ENCODE peak calls at places on chromosome 10, in six cellular contexts. Y is HepG2, B is A549, Z is GM12878, I is K562, X is HCT116. Q is an unnamed sample.

GRCh38 chr10:95503012-95503411 is 58.2 kb downstream of the SORBS1 start:
- DNase-seq in Y (peak; percentile 64), X (no peak), Z (no peak), I (no peak), B (no peak), Q (no peak)

GRCh38 chr10:56318816-56319215 is 42.2 kb downstream of the ZWINT start:
- DNase-seq in X (no peak), Z (no peak), Y (no peak), I (no peak), B (no peak), Q (no peak)

GRCh38 chr10:133476641-133476990 is 22.9 kb downstream of the SCART1 start:
- DNase-seq in B (no peak), Y (peak; percentile 18), Z (no peak), X (no peak), I (peak; percentile 18), Q (no peak)

GRCh38 chr10:111089293-111089692 is 12.5 kb downstream of the ADRA2A start:
- DNase-seq in I (no peak), X (no peak), B (no peak), Z (no peak), Y (no peak), Q (no peak)

GRCh38 chr10:80412521-80412920 is 4.2 kb downstream of the PRXL2A start:
- DNase-seq in B (no peak), X (no peak), Y (no peak), I (no peak), Z (no peak), Q (no peak)

GRCh38 chr10:66931949-66932343 is 6.1 kb downstream of the LRRTM3 start:
- DNase-seq in I (no peak), Y (no peak), X (no peak), Z (no peak), B (no peak), Q (no peak)

GRCh38 chr10:70306168-70306705 is 22.4 kb upstream of the NPFFR1 start:
- DNase-seq in I (no peak), X (no peak), Y (no peak), Z (no peak), B (no peak), Q (no peak)

GRCh38 chr10:21531164-21531563 is 2.9 kb upstream of the MLLT10 start:
- DNase-seq in B (no peak), X (no peak), Z (no peak), Y (no peak), I (no peak), Q (no peak)

GRCh38 chr10:30812018-30812851 is 182.7 kb upstream of the LYZL2 start:
- DNase-seq in I (no peak), Z (no peak), Y (no peak), X (no peak), B (no peak), Q (no peak)

GRCh38 chr10:94963901-94964300 is 25.4 kb downstream of the CYP2C9 start:
- DNase-seq in Y (peak; percentile 45), X (peak; percentile 46), Z (no peak), I (no peak), B (peak; percentile 19), Q (peak; percentile 48)

GRCh38 chr10:59575269-59575668 is 134.4 kb downstream of the SLC16A9 start:
- DNase-seq in X (no peak), B (no peak), Y (no peak), I (no peak), Z (no peak), Q (no peak)

GRCh38 chr10:70560511-70560931 is 42.0 kb downstream of the PRF1 start:
- DNase-seq in B (no peak), X (no peak), Y (no peak), Z (no peak), I (no peak), Q (no peak)

GRCh38 chr10:21212275-21212674 is 313.2 kb downstream of the SKIDA1 start:
- DNase-seq in I (no peak), Y (no peak), Z (no peak), B (no peak), X (no peak), Q (no peak)

GRCh38 chr10:90788987-90789386 is 68.9 kb downstream of the HTR7 start:
- DNase-seq in X (no peak), Z (peak; percentile 42), I (no peak), Y (no peak), B (no peak), Q (no peak)

GRCh38 chr10:72292223-72292691 is 18.5 kb downstream of the DDIT4 start:
- DNase-seq in Y (no peak), Z (no peak), I (no peak), X (peak; percentile 91), B (no peak), Q (no peak)

GRCh38 chr10:124605001-124605370 is 139.2 kb downstream of the FAM53B start:
- DNase-seq in Y (no peak), X (no peak), Z (no peak), I (no peak), B (no peak), Q (no peak)

GRCh38 chr10:61897671-61898434 is 3.6 kb upstream of the ARID5B start:
- DNase-seq in I (no peak), X (no peak), Z (no peak), B (peak; percentile 40), Y (no peak), Q (no peak)

GRCh38 chr10:1185911-1186692 is 129.9 kb downstream of the WDR37 start:
- DNase-seq in I (no peak), B (no peak), X (no peak), Y (no peak), Z (no peak), Q (no peak)

DNA sequence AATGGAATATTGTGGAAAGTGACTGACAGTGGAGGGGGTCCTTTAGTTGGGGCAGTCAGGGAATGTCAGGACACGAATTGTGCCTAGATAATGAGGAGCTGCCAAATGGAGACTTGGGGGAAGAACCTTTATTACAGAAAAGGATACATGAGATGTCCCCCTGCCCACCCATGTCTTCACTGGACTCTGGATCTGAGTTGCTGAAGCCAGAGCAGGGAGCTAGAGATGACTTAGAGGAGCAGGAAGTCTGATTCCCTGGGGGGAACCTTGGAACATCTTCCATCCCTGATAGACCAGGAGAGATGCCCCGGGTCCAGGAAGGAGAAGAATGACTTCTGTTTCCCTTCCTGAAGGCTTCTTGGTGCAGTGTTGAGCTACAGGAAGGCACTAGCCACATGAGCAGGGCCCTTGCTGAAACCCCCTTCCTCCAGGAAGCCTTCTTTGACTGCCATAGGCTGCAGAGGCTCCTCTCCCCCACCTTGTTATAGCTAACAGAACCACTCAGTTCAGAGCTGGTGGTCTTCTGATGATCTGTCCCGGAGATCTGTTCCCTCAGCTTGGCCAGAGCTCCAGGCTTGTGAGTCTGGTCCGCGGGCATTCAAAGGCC is 747 bp upstream of the NEURL1 start:
- DNase-seq in I (no peak), Y (no peak), B (no peak), Z (no peak), X (no peak), Q (no peak)
- H3K4me3 ChIP-seq in I (no peak overlapping the region), Y (no peak overlapping the region), B (no peak overlapping the region), Z (no peak overlapping the region), X (no peak overlapping the region), Q (peak overlapping the region; percentile 71)

GRCh38 chr10:93437000-93437945 is 44.9 kb downstream of the MYOF start:
- DNase-seq in B (peak; percentile 89), Z (no peak), X (peak; percentile 86), I (no peak), Y (peak; percentile 71), Q (no peak)
- TF ChIP-seq MAX in B (peak; percentile 83), Z (no peak), X (peak; percentile 90), I (no peak), Y (peak; percentile 20), Q (peak; percentile 58)

GRCh38 chr10:27660268-27660667 is 85.4 kb downstream of the MKX start:
- DNase-seq in Z (no peak), I (no peak), B (no peak), Y (no peak), X (no peak), Q (no peak)

GRCh38 chr10:27660705-27661104 is 84.9 kb downstream of the MKX start:
- DNase-seq in Y (no peak), Z (no peak), X (no peak), I (no peak), B (no peak), Q (no peak)

GRCh38 chr10:27661511-27662286 is 83.9 kb downstream of the MKX start:
- DNase-seq in I (no peak), B (no peak), Z (no peak), Y (no peak), X (no peak), Q (no peak)

GRCh38 chr10:27659786-27660185 is 85.8 kb downstream of the MKX start:
- DNase-seq in I (no peak), Z (no peak), Y (no peak), X (no peak), B (no peak), Q (no peak)

GRCh38 chr10:27658788-27659187 is 86.8 kb downstream of the MKX start:
- DNase-seq in X (peak; percentile 36), I (no peak), Z (no peak), Y (no peak), B (no peak), Q (no peak)
- TF ChIP-seq CEBPB in X (peak; percentile 44), I (no peak), Z (no peak), Y (no peak), B (no peak), Q (no peak)

DNA sequence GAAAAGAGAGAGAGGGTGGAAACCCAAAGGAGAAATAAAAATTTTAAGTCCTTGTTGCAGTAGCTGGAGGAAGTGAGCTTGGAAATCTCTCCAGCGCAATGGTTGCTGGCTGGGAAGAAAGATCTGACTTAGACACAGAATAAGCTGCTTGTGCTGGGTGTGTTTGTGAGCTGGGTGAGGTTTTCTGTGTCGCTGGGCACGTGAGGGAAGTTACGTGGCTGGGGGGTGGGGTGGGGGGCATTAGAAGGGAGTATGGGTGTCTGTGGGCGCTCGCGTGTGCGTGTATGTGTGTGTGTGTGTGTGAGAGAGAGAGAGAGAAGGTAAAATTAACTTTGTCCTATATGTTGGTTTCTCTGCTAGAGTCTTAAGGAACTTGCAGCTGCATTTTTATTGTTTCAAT is 11.6 kb downstream of the TCF7L2 start:
- DNase-seq in B (no peak), I (no peak), Z (no peak), X (no peak), Y (no peak), Q (no peak)
- H3K4me3 ChIP-seq in B (no peak overlapping the region), I (no peak overlapping the region), Z (no peak overlapping the region), X (no peak overlapping the region), Y (no peak overlapping the region), Q (no peak overlapping the region)

Q was measured in H1.